ENCODE peak calls at places on chromosomes 13 and 19, in ten cellular contexts. G is H1, N is GM23338, B is HCT116, L is GM12892, M is HL-60, T is suprapubic skin, E is spleen, X is breast epithelium, V is transverse colon. P is an unnamed sample.

GRCh38 chr19:43784251-43784980 is 3.6 kb upstream of the KCNN4 start:
- DNase-seq in N (no peak), B (peak), G (no peak), T (no peak), L (peak), M (no peak), E (no peak), X (peak), V (peak), P (no peak)

GRCh38 chr13:76878043-76878442 is 8.2 kb downstream of the KCTD12 start:
- DNase-seq in T (no peak), E (no peak), G (no peak), X (no peak), V (no peak), L (no peak), B (no peak), M (no peak), N (no peak), P (no peak)

GRCh38 chr13:34817246-34817645 is 124.8 kb upstream of the NBEA start:
- DNase-seq in B (no peak), M (no peak), T (no peak), X (no peak), L (no peak), E (no peak), N (no peak), V (no peak), G (no peak), P (no peak)

GRCh38 chr19:3520166-3521103 is 14.3 kb downstream of the FZR1 start:
- DNase-seq in V (no peak), L (no peak), N (peak), E (no peak), T (no peak), B (no peak), X (peak), G (no peak), M (no peak), P (no peak)

GRCh38 chr13:108895220-108895704 is 265.9 kb downstream of the MYO16 start:
- DNase-seq in B (no peak), M (no peak), X (no peak), N (peak), T (no peak), L (no peak), G (no peak), E (no peak), V (no peak), P (no peak)

GRCh38 chr19:27689734-27690241 is 1523.2 kb downstream of the UQCRFS1 start:
- DNase-seq in L (no peak), N (no peak), B (no peak), E (no peak), X (no peak), G (no peak), M (no peak), T (no peak), V (no peak), P (no peak)

GRCh38 chr13:49580980-49581680 is 4.2 kb downstream of the RCBTB1 start:
- DNase-seq in X (no peak), T (no peak), E (no peak), M (no peak), V (no peak), L (no peak), G (no peak), N (no peak), B (no peak), P (no peak)

GRCh38 chr19:15216363-15216762 is 15.6 kb upstream of the NOTCH3 start:
- DNase-seq in M (no peak), T (no peak), L (no peak), V (no peak), X (no peak), B (no peak), G (no peak), E (no peak), N (no peak), P (no peak)

GRCh38 chr13:46983881-46984280 is 87.0 kb upstream of the HTR2A start:
- DNase-seq in X (no peak), N (no peak), M (no peak), T (no peak), V (no peak), E (no peak), G (no peak), B (no peak), L (no peak), P (no peak)

GRCh38 chr19:3229888-3230496 is 5.5 kb downstream of the CELF5 start:
- DNase-seq in N (no peak), V (no peak), E (no peak), B (no peak), G (no peak), T (no peak), X (no peak), L (no peak), M (no peak), P (no peak)

GRCh38 chr13:35927554-35927953 is 203.6 kb downstream of the DCLK1 start:
- DNase-seq in L (no peak), V (no peak), E (no peak), X (no peak), B (no peak), M (no peak), N (no peak), T (no peak), G (no peak), P (peak)

GRCh38 chr19:57802269-57802668 is 12.4 kb downstream of the ZNF552 start:
- DNase-seq in N (peak), E (no peak), X (no peak), L (no peak), V (no peak), M (no peak), B (no peak), T (no peak), G (no peak), P (no peak)

GRCh38 chr13:46778879-46779278 is 18.1 kb downstream of the ESD start:
- DNase-seq in T (no peak), X (no peak), L (no peak), B (no peak), N (no peak), G (no peak), V (no peak), E (no peak), M (no peak), P (no peak)

GRCh38 chr13:108957369-108958012 is 328.1 kb downstream of the MYO16 start:
- DNase-seq in T (no peak), V (no peak), X (no peak), E (no peak), M (no peak), G (no peak), B (peak), N (peak), L (no peak), P (peak)

GRCh38 chr13:20191902-20192469 is 752 bp downstream of the GJB2 start:
- DNase-seq in T (no peak), L (no peak), G (peak), B (no peak), M (no peak), V (peak), X (no peak), E (no peak), N (peak), P (no peak)

GRCh38 chr19:1355974-1356865 is 27.5 kb upstream of the NDUFS7 start:
- DNase-seq in N (no peak), B (no peak), E (no peak), X (no peak), V (peak), L (no peak), T (no peak), G (no peak), M (no peak), P (no peak)

GRCh38 chr13:30253830-30254229 is 53.5 kb downstream of the KATNAL1 start:
- DNase-seq in B (no peak), L (no peak), V (no peak), X (no peak), T (no peak), G (no peak), M (no peak), N (no peak), E (no peak), P (no peak)

GRCh38 chr19:48415869-48416268 is 22.4 kb downstream of the GRIN2D start:
- DNase-seq in E (no peak), V (no peak), X (no peak), L (no peak), N (no peak), T (no peak), B (no peak), M (no peak), G (no peak), P (no peak)

GRCh38 chr13:37868691-37869505 is 674 bp downstream of the TRPC4 start:
- DNase-seq in G (peak), V (no peak), L (no peak), T (no peak), X (no peak), E (no peak), B (no peak), N (peak), M (no peak), P (no peak)

GRCh38 chr13:25971499-25972145 is 80.2 kb downstream of the SHISA2 start:
- DNase-seq in M (no peak), E (peak), B (no peak), L (no peak), N (peak), T (no peak), G (no peak), V (no peak), X (no peak), P (no peak)

GRCh38 chr13:106507560-106508274 is 27.7 kb downstream of the EFNB2 start:
- DNase-seq in G (no peak), V (no peak), T (no peak), X (no peak), L (no peak), N (peak), B (no peak), M (peak), E (no peak), P (no peak)

GRCh38 chr13:37878496-37878895 is 8.9 kb upstream of the TRPC4 start:
- DNase-seq in G (no peak), B (no peak), X (no peak), M (no peak), N (no peak), V (no peak), L (no peak), E (no peak), T (no peak), P (no peak)

GRCh38 chr13:100334209-100334608 is 245.3 kb downstream of the PCCA start:
- DNase-seq in L (no peak), M (no peak), N (no peak), T (no peak), E (no peak), B (no peak), V (no peak), X (no peak), G (no peak), P (no peak)

GRCh38 chr19:42469311-42470239 is 26.8 kb upstream of the CXCL17 start:
- DNase-seq in N (no peak), E (no peak), B (no peak), X (no peak), L (no peak), M (no peak), V (no peak), T (no peak), G (no peak), P (no peak)

GRCh38 chr19:41323430-41324125 is 13.6 kb downstream of the CCDC97 start:
- DNase-seq in L (no peak), M (peak), X (no peak), G (no peak), V (peak), E (no peak), T (no peak), B (no peak), N (peak), P (peak)

GRCh38 chr13:27922974-27923612 is 3.3 kb downstream of the PDX1 start:
- DNase-seq in X (no peak), N (peak), G (no peak), M (no peak), V (no peak), E (no peak), L (peak), B (no peak), T (no peak), P (no peak)

GRCh38 chr13:113351514-113352026 is 12.4 kb downstream of the GRTP1 start:
- DNase-seq in V (no peak), B (no peak), G (no peak), T (no peak), N (no peak), M (no peak), L (no peak), E (peak), X (no peak), P (peak)

GRCh38 chr19:14383556-14383897 is 2.3 kb downstream of the ADGRE5 start:
- DNase-seq in E (no peak), V (peak), B (no peak), G (no peak), X (no peak), L (no peak), N (no peak), M (no peak), T (no peak), P (peak)

GRCh38 chr19:9819590-9819898 is 665 bp upstream of the FBXL12 start:
- DNase-seq in B (no peak), G (no peak), X (no peak), L (no peak), T (no peak), E (no peak), N (no peak), V (no peak), M (no peak), P (no peak)
- TF ChIP-seq POLR2AphosphoS5 in B (peak), G (no peak), X (no peak), L (peak), T (no peak), E (peak), N (no peak), V (no peak), M (no peak), P (peak)

DNA sequence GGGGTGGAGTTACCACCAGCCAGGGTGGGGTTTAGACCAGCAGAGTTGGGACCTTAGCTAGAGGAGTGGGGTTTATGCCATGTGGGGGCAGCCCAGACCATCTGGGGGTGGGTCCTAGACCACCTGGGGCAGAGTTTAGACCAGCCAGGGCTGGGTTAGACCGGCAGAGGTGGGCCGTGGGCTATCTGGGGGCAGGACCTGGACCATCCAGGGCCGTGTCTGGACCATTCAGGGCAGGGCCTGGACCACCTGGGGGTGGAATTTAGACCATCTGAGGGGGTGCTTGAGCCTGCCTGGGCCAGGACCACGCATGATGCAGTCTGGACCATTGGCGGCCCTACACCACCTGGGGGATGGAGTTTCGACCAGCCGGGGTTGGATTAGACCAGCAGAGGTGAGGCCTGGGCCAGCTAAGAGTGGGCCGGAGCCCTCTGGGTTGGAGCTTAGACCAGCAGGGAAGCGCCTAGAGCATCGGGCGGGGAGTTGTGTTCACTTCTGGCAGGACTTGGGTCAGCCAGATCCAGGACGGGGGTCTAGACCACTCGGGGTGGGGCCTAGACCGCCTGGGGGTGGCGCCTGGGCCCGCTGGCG is 9.9 kb upstream of the CACNG6 start:
- DNase-seq in G (peak), E (no peak), B (no peak), N (peak), V (no peak), L (no peak), T (no peak), X (no peak), M (no peak), P (no peak)
- TF ChIP-seq POLR2AphosphoS5 in G (no peak), E (no peak), B (peak), N (no peak), V (no peak), L (no peak), T (no peak), X (no peak), M (no peak), P (no peak)

DNA sequence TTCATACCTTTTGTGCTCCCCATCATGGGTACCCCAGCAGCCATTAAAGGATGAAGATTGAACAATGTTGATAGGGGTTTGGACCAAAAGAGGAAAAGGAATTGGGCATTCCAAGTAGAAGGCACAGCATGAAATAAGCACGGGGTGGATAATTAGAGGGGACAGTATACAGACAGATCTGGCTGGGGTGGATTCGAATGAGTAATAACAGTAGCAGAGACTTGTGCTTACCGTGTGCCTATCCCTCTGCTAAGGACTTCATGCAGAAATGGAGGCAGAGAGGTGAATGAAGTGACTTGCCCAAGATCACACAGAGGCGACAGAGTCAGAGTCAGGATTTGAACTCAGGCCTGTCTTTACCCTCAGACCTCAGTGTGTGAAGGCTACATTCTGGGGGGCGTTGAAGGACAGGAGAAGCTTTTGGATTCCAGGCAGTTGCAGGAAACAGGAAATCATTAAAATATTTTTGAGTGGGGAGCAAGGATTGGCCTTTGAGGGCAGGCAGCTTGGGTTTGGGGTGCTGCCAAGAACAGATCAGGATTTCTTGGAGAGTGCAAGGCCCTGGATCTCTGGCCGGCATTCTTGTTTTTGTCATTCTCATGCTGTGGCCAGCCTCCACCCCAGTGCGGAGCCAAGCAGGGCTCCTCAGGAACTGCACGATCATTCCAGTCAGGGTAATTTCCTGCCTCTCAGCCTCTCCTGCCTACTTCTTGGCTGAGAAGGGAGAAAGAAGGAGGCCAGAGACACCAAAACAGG is 18.7 kb downstream of the PAF1 start:
- DNase-seq in M (no peak), X (peak), V (peak), T (peak), G (no peak), L (no peak), N (no peak), E (no peak), B (no peak), P (peak)
- TF ChIP-seq POLR2AphosphoS5 in M (no peak), X (peak), V (peak), T (no peak), G (no peak), L (no peak), N (no peak), E (peak), B (no peak), P (peak)

GRCh38 chr19:53865918-53866696 is 1.6 kb upstream of the MYADM start:
- DNase-seq in X (peak), B (peak), G (peak), L (peak), E (peak), V (peak), N (peak), M (no peak), T (peak), P (peak)
- TF ChIP-seq POLR2AphosphoS5 in X (peak), B (peak), G (peak), L (no peak), E (peak), V (peak), N (peak), M (no peak), T (no peak), P (peak)

GRCh38 chr19:38298841-38299680 is 5.0 kb upstream of the C19orf33 start:
- DNase-seq in G (no peak), T (no peak), E (no peak), N (no peak), B (no peak), L (no peak), X (no peak), V (no peak), M (no peak), P (no peak)
- TF ChIP-seq POLR2AphosphoS5 in G (no peak), T (no peak), E (peak), N (no peak), B (no peak), L (no peak), X (no peak), V (no peak), M (no peak), P (no peak)

GRCh38 chr19:5613466-5613865 is 9.1 kb downstream of the SAFB2 start:
- DNase-seq in G (no peak), L (no peak), X (no peak), V (no peak), M (no peak), N (no peak), B (no peak), T (no peak), E (no peak), P (peak)
- TF ChIP-seq POLR2AphosphoS5 in G (no peak), L (no peak), X (no peak), V (no peak), M (no peak), N (no peak), B (no peak), T (no peak), E (no peak), P (no peak)

DNA sequence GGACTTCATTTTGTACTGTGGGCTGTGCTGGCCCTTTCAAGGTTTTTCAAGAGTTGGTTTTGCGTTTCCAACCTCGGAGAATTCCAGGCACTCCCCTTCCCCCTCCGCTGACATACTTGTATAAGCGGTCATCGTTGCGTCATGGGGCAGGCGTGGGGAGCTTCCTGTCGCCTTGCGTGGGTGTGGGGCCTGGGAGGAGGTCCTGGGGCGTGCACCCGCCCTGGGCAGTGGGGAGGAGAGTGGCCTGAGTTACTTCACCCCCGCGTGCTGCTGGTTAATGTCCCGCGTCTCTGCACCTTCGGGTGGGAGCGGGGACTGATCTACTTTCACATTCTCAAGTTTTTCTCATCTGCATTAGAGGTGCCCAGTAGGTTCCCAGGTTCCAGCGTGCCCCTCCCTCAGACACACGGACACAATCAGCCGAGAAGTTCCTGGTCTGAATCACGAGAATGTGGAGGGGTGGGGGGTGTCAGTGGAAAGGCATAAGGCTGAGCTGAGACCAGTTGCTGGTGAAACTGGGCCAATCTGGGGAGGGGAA is 4.1 kb downstream of the IER2 start:
- DNase-seq in G (peak), N (peak), T (peak), L (no peak), X (peak), B (no peak), M (peak), V (peak), E (peak), P (peak)
- TF ChIP-seq POLR2AphosphoS5 in G (peak), N (no peak), T (peak), L (no peak), X (peak), B (peak), M (peak), V (peak), E (peak), P (peak)

GRCh38 chr19:23099966-23100365 is 16.9 kb upstream of the ZNF730 start:
- DNase-seq in B (no peak), V (no peak), N (no peak), E (no peak), L (no peak), G (no peak), T (no peak), M (no peak), X (no peak), P (no peak)

GRCh38 chr19:23101241-23101640 is 15.6 kb upstream of the ZNF730 start:
- DNase-seq in E (no peak), M (no peak), L (no peak), T (no peak), B (no peak), X (no peak), G (no peak), V (no peak), N (no peak), P (no peak)

GRCh38 chr19:23095406-23095805 is 21.4 kb upstream of the ZNF730 start:
- DNase-seq in T (no peak), V (no peak), G (no peak), M (no peak), N (no peak), X (no peak), B (no peak), E (no peak), L (no peak), P (no peak)

GRCh38 chr19:23098988-23099387 is 17.8 kb upstream of the ZNF730 start:
- DNase-seq in N (no peak), B (no peak), E (no peak), X (no peak), L (no peak), T (no peak), V (no peak), M (no peak), G (no peak), P (no peak)

DNA sequence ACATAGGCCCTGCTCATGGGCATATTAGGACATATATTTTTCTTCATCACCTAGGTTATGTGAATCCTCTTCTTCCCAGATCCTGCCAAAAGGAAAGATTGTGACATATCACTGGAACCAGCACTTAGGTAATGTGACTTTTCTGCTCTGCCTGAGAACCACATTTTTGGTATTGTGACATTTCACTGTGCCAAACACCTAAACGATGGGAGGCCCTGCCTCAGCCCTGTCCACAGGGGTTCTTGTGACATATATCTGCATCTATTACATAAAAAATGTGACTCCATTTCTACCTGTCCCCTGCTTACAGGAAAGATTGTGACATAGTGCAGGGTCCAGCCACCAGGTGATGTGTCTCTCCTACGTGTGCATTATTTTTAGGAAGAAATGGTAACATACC is 18.5 kb upstream of the ZNF730 start:
- DNase-seq in N (no peak), E (no peak), T (no peak), M (no peak), X (no peak), G (no peak), V (no peak), L (no peak), B (no peak), P (no peak)
- TF ChIP-seq POLR2AphosphoS5 in N (no peak), E (no peak), T (no peak), M (no peak), X (no peak), G (no peak), V (no peak), L (no peak), B (no peak), P (no peak)

GRCh38 chr19:36152061-36152885 is at the start of gene COX7A1:
- DNase-seq in B (no peak), G (no peak), L (no peak), M (no peak), V (peak), N (peak), X (peak), E (peak), T (peak), P (peak)
- TF ChIP-seq POLR2AphosphoS5 in B (peak), G (no peak), L (no peak), M (no peak), V (peak), N (no peak), X (peak), E (peak), T (no peak), P (peak)